ENCODE peak calls at places on chromosomes 3 and 15, in four cellular contexts. A is ecto neural progenitor cell, T is HT-29, N is lower lobe of right lung. K is an unnamed sample.

GRCh38 chr3:127959873-127960272 is 44.8 kb downstream of the KBTBD12 start:
- DNase-seq in N (no peak), A (peak), T (peak), K (no peak)

GRCh38 chr3:77871436-77871835 is 831.5 kb downstream of the ROBO2 start:
- DNase-seq in A (no peak), N (no peak), T (no peak), K (no peak)

GRCh38 chr3:4976109-4976508 is 3.1 kb upstream of the BHLHE40 start:
- DNase-seq in A (no peak), N (peak), T (peak), K (peak)

GRCh38 chr15:81813215-81813614 is 232.6 kb downstream of the MEX3B start:
- DNase-seq in N (no peak), T (peak), A (no peak), K (no peak)

GRCh38 chr3:193313448-193313958 is 65.0 kb downstream of the ATP13A5 start:
- DNase-seq in A (no peak), T (no peak), N (no peak), K (no peak)

GRCh38 chr3:181739628-181740027 is 27.9 kb downstream of the SOX2 start:
- DNase-seq in A (no peak), T (no peak), N (no peak), K (no peak)

GRCh38 chr3:67377299-67377698 is 277.1 kb downstream of the SUCLG2 start:
- DNase-seq in T (no peak), N (no peak), A (no peak), K (no peak)

GRCh38 chr3:152328841-152329240 is 60.1 kb downstream of the MBNL1 start:
- DNase-seq in A (no peak), N (no peak), T (peak), K (no peak)

GRCh38 chr15:28125673-28126651 is 26.8 kb upstream of the OCA2 start:
- DNase-seq in N (no peak), T (peak), A (no peak), K (no peak)

GRCh38 chr15:101451192-101451799 is 38.2 kb downstream of the PCSK6 start:
- DNase-seq in N (no peak), A (no peak), T (no peak), K (peak)

GRCh38 chr15:90839187-90840071 is 29.0 kb upstream of the FURIN start:
- DNase-seq in T (peak), A (peak), N (peak), K (no peak)

GRCh38 chr3:189629803-189630455 is 1.3 kb upstream of the TP63 start:
- DNase-seq in A (no peak), N (peak), T (no peak), K (no peak)

GRCh38 chr3:171797265-171797679 is 13.0 kb downstream of the PLD1 start:
- DNase-seq in T (no peak), N (no peak), A (no peak), K (no peak)

GRCh38 chr3:41274944-41275668 is 75.8 kb downstream of the CTNNB1 start:
- DNase-seq in T (peak), A (no peak), N (no peak), K (no peak)

GRCh38 chr3:56954125-56954524 is 106.3 kb upstream of the SPATA12 start:
- DNase-seq in A (no peak), N (no peak), T (peak), K (no peak)

GRCh38 chr3:148697311-148698189 is at the start of gene AGTR1:
- DNase-seq in N (peak), A (peak), T (no peak), K (peak)

GRCh38 chr15:91444656-91445055 is 344.6 kb downstream of the SV2B start:
- DNase-seq in N (no peak), A (no peak), T (no peak), K (no peak)

GRCh38 chr3:139481116-139481515 is 4.8 kb upstream of the RBP2 start:
- DNase-seq in A (no peak), N (no peak), T (no peak), K (no peak)

K was measured in glutamatergic neuron.